ENCODE peak calls at places on chromosome 10, in seven cellular contexts. Q is PC-9; R is skeletal muscle cell; I is activated T-cell treated with anti-CD3 and anti-CD28 coated beads, Interleukin-2, amount 50 U/mL, for 24 hours; E is stimulated activated CD4-positive, alpha-beta T cell treated with anti-CD3 and anti-CD28 coated beads, Interleukin-15, amount 100 ng/mL, for 24 hours; W is osteoblast; U is naive thymus-derived CD8-positive, alpha-beta T cell. L is an unnamed sample.

GRCh38 chr10:79108728-79109127 is 40.0 kb downstream of the ZMIZ1 start:
- DNase-seq in Q (no peak), R (no peak), I (no peak), E (no peak), W (no peak), U (no peak), L (no peak)

GRCh38 chr10:50807851-50808776 is 68.4 kb downstream of the ASAH2B start:
- DNase-seq in Q (no peak), R (no peak), I (no peak), E (no peak), W (peak; percentile 65), U (no peak), L (no peak)

GRCh38 chr10:70293169-70293813 is 9.5 kb upstream of the NPFFR1 start:
- DNase-seq in Q (no peak), R (no peak), I (no peak), E (no peak), W (no peak), U (no peak), L (no peak)

GRCh38 chr10:32153931-32154330 is 97.7 kb upstream of the KIF5B start:
- DNase-seq in Q (no peak), R (no peak), I (no peak), E (no peak), W (no peak), U (no peak), L (no peak)

GRCh38 chr10:88759366-88760101 is at the start of gene LIPN:
- DNase-seq in Q (no peak), R (no peak), I (no peak), E (no peak), W (no peak), U (no peak), L (no peak)

GRCh38 chr10:124643281-124644009 is 100.7 kb downstream of the FAM53B start:
- DNase-seq in Q (no peak), R (no peak), I (no peak), E (no peak), W (no peak), U (no peak), L (no peak)

GRCh38 chr10:35637456-35637855 is 4.6 kb downstream of the FZD8 start:
- DNase-seq in Q (no peak), R (no peak), I (no peak), E (no peak), W (no peak), U (no peak), L (no peak)

GRCh38 chr10:6062101-6062771 is at the start of gene IL2RA:
- DNase-seq in Q (no peak), R (no peak), I (peak; percentile 88), E (peak; percentile 85), W (no peak), U (peak; percentile 53), L (no peak)

GRCh38 chr10:58920655-58921003 is 255.8 kb upstream of the PHYHIPL start:
- DNase-seq in Q (peak; percentile 50), R (no peak), I (no peak), E (no peak), W (no peak), U (no peak), L (no peak)

GRCh38 chr10:28215930-28216329 is 86.9 kb downstream of the MPP7 start:
- DNase-seq in Q (no peak), R (no peak), I (no peak), E (peak; percentile 11), W (no peak), U (no peak), L (no peak)

GRCh38 chr10:14645239-14645960 is 129.3 kb downstream of the FAM107B start:
- DNase-seq in Q (no peak), R (no peak), I (no peak), E (peak; percentile 25), W (no peak), U (no peak), L (no peak)

GRCh38 chr10:2079603-2080078 is 342.3 kb upstream of the ADARB2 start:
- DNase-seq in Q (no peak), R (no peak), I (no peak), E (no peak), W (no peak), U (no peak), L (no peak)

GRCh38 chr10:124259139-124259825 is 159.4 kb downstream of the OAT start:
- DNase-seq in Q (no peak), R (no peak), I (no peak), E (peak; percentile 13), W (peak; percentile 36), U (no peak), L (no peak)

GRCh38 chr10:25113231-25114035 is 61.4 kb upstream of the GPR158 start:
- DNase-seq in Q (peak; percentile 69), R (peak; percentile 13), I (peak; percentile 31), E (peak; percentile 66), W (peak; percentile 80), U (no peak), L (peak; percentile 9)

L was measured in GOT3.